ENCODE peak calls at places on chromosomes 7 and 10, in five cellular contexts. Y is GM06990, H is nucleus accumbens, I is thoracic aorta, X is NCI-H1105. O is an unnamed sample.

GRCh38 chr7:55006499-55006898 is 12.3 kb upstream of the EGFR start:
- DNase-seq in Y (no peak), H (no peak), I (no peak), X (no peak), O (no peak)

GRCh38 chr10:79195091-79195923 is 126.5 kb downstream of the ZMIZ1 start:
- DNase-seq in Y (peak; percentile 76), H (peak; percentile 69), I (peak; percentile 46), X (peak; percentile 57), O (peak; percentile 83)

GRCh38 chr7:101537205-101537604 is 91.9 kb downstream of the MYL10 start:
- DNase-seq in Y (no peak), H (no peak), I (no peak), X (no peak), O (no peak)

GRCh38 chr10:28796606-28797512 is 119.5 kb downstream of the BAMBI start:
- DNase-seq in Y (no peak), H (no peak), I (peak; percentile 31), X (no peak), O (peak; percentile 17)

GRCh38 chr7:38858281-38858884 is 50.6 kb downstream of the VPS41 start:
- DNase-seq in Y (no peak), H (no peak), I (no peak), X (peak; percentile 17), O (no peak)

GRCh38 chr10:65769828-65770227 is 1156.0 kb upstream of the LRRTM3 start:
- DNase-seq in Y (no peak), H (no peak), I (no peak), X (no peak), O (no peak)

GRCh38 chr10:49408437-49409306 is 12.8 kb upstream of the DRGX start:
- DNase-seq in Y (no peak), H (no peak), I (no peak), X (no peak), O (no peak)

GRCh38 chr10:33930079-33930478 is 595.6 kb upstream of the NRP1 start:
- DNase-seq in Y (no peak), H (no peak), I (no peak), X (no peak), O (no peak)

GRCh38 chr10:33336606-33337334 is 2.3 kb upstream of the NRP1 start:
- DNase-seq in Y (no peak), H (no peak), I (no peak), X (no peak), O (peak; percentile 17)

GRCh38 chr10:42783181-42783549 is 570 bp downstream of the BMS1 start:
- DNase-seq in Y (no peak), H (peak; percentile 5), I (no peak), X (no peak), O (no peak)

GRCh38 chr10:87847550-87847949 is 15.8 kb downstream of the KLLN start:
- DNase-seq in Y (no peak), H (no peak), I (no peak), X (no peak), O (no peak)

GRCh38 chr7:47320296-47320695 is 261.6 kb downstream of the TNS3 start:
- DNase-seq in Y (no peak), H (no peak), I (no peak), X (no peak), O (no peak)

GRCh38 chr10:124294811-124295770 is 123.6 kb downstream of the OAT start:
- DNase-seq in Y (no peak), H (no peak), I (no peak), X (peak; percentile 51), O (no peak)

GRCh38 chr10:12375076-12375504 is 25.7 kb downstream of the CAMK1D start:
- DNase-seq in Y (no peak), H (no peak), I (no peak), X (no peak), O (no peak)

GRCh38 chr7:151862606-151863381 is 14.1 kb downstream of the PRKAG2 start:
- DNase-seq in Y (no peak), H (no peak), I (no peak), X (no peak), O (no peak)

GRCh38 chr10:19816420-19817250 is at the start of gene PLXDC2:
- DNase-seq in Y (no peak), H (peak; percentile 50), I (peak; percentile 17), X (no peak), O (peak; percentile 24)

GRCh38 chr10:83881647-83882046 is 257.7 kb upstream of the GHITM start:
- DNase-seq in Y (no peak), H (no peak), I (no peak), X (peak; percentile 17), O (no peak)

GRCh38 chr7:134890246-134891240 is 95.8 kb upstream of the AGBL3 start:
- DNase-seq in Y (no peak), H (no peak), I (peak; percentile 27), X (peak; percentile 50), O (peak; percentile 33)